ENCODE peak calls at places on chromosomes 7 and 10, in six cellular contexts. R, W, L, X, T and N are unnamed samples.

GRCh38 chr7:20190588-20190987 is 26.6 kb downstream of the MACC1 start:
- DNase-seq in W (no peak), L (no peak), R (no peak), T (no peak), X (no peak), N (no peak)

GRCh38 chr10:93058139-93058538 is 2.5 kb upstream of the CYP26C1 start:
- DNase-seq in R (no peak), W (no peak), T (no peak), L (no peak), X (no peak), N (no peak)

GRCh38 chr10:89235073-89235798 is 16.3 kb downstream of the LIPA start:
- DNase-seq in L (no peak), W (peak), R (no peak), T (peak), X (peak), N (no peak)

GRCh38 chr10:116744163-116744788 is 1.9 kb upstream of the HSPA12A start:
- DNase-seq in W (no peak), T (no peak), L (no peak), X (no peak), R (no peak), N (no peak)

GRCh38 chr10:14598809-14599764 is 175.6 kb downstream of the FAM107B start:
- DNase-seq in X (no peak), T (no peak), R (no peak), W (no peak), L (no peak), N (no peak)

GRCh38 chr10:97689637-97690036 is 2.6 kb upstream of the AVPI1 start:
- DNase-seq in R (peak), X (no peak), L (no peak), W (no peak), T (no peak), N (peak)

GRCh38 chr7:108290344-108291134 is 160.4 kb upstream of the LAMB4 start:
- DNase-seq in L (no peak), R (no peak), X (no peak), W (no peak), T (no peak), N (no peak)

GRCh38 chr7:21941570-21942224 is 4.0 kb downstream of the CDCA7L start:
- DNase-seq in T (no peak), R (no peak), L (no peak), X (no peak), W (no peak), N (peak)

GRCh38 chr7:81407094-81407493 is 362.8 kb downstream of the HGF start:
- DNase-seq in L (no peak), R (peak), X (no peak), T (no peak), W (no peak), N (no peak)

GRCh38 chr7:2572101-2572842 is 13.5 kb downstream of the IQCE start:
- DNase-seq in W (peak), R (no peak), L (no peak), X (no peak), T (no peak), N (no peak)

GRCh38 chr7:108114117-108114841 is 15.9 kb downstream of the LAMB4 start:
- DNase-seq in X (no peak), T (no peak), W (no peak), R (no peak), L (no peak), N (peak)

GRCh38 chr10:71218046-71218832 is 5.9 kb downstream of the UNC5B start:
- DNase-seq in R (no peak), L (no peak), W (peak), X (no peak), T (peak), N (no peak)

GRCh38 chr10:17510242-17510908 is 56.0 kb upstream of the ST8SIA6 start:
- DNase-seq in R (no peak), W (no peak), T (no peak), L (peak), X (no peak), N (peak)

GRCh38 chr10:109978481-109978880 is 29.3 kb upstream of the ADD3 start:
- DNase-seq in T (no peak), X (no peak), L (peak), R (no peak), W (no peak), N (peak)

GRCh38 chr10:375885-376505 is 240.7 kb downstream of the ZMYND11 start:
- DNase-seq in W (no peak), X (no peak), T (no peak), L (no peak), R (no peak), N (no peak)

GRCh38 chr10:123157210-123157609 is 3.0 kb downstream of the BUB3 start:
- DNase-seq in X (no peak), T (no peak), R (no peak), L (no peak), W (no peak), N (no peak)

GRCh38 chr10:95413608-95414007 is 122.8 kb upstream of the PDLIM1 start:
- DNase-seq in L (no peak), X (no peak), T (no peak), R (no peak), W (peak), N (no peak)

GRCh38 chr7:8481096-8481495 is 47.7 kb downstream of the NXPH1 start:
- DNase-seq in T (no peak), W (no peak), R (no peak), X (no peak), L (no peak), N (no peak)

GRCh38 chr7:75937958-75938786 is 23.2 kb downstream of the POR start:
- DNase-seq in X (peak), T (peak), W (peak), R (peak), L (no peak), N (no peak)

GRCh38 chr10:70694410-70695179 is 22.3 kb downstream of the ADAMTS14 start:
- DNase-seq in R (no peak), X (no peak), T (no peak), W (no peak), L (no peak), N (no peak)

GRCh38 chr7:135169141-135169935 is 1.2 kb downstream of the CYREN start:
- DNase-seq in X (no peak), R (no peak), W (no peak), L (no peak), T (no peak), N (peak)

GRCh38 chr7:149610441-149611011 is 112.9 kb upstream of the ZNF746 start:
- DNase-seq in W (no peak), X (no peak), T (no peak), R (no peak), L (no peak), N (no peak)

GRCh38 chr7:50801907-50802306 is 19.2 kb upstream of the GRB10 start:
- DNase-seq in X (no peak), L (no peak), R (no peak), T (no peak), W (no peak), N (no peak)

GRCh38 chr7:136956232-136956631 is 87.8 kb downstream of the CHRM2 start:
- DNase-seq in L (no peak), T (no peak), W (no peak), R (peak), X (no peak), N (no peak)

GRCh38 chr7:121558288-121558687 is 162.2 kb upstream of the FAM3C start:
- DNase-seq in X (no peak), R (no peak), T (no peak), L (no peak), W (no peak), N (no peak)

GRCh38 chr10:78316451-78316931 is 282.8 kb downstream of the RPS24 start:
- DNase-seq in W (no peak), L (no peak), R (peak), X (no peak), T (no peak), N (no peak)

GRCh38 chr10:71217266-71218045 is 5.1 kb downstream of the UNC5B start:
- DNase-seq in L (no peak), W (peak), T (peak), R (no peak), X (no peak), N (no peak)

GRCh38 chr10:71657604-71658348 is 61.8 kb downstream of the C10orf105 start:
- DNase-seq in R (no peak), T (no peak), L (no peak), W (no peak), X (no peak), N (no peak)

GRCh38 chr7:125030756-125031387 is 101.2 kb upstream of the POT1 start:
- DNase-seq in L (no peak), R (no peak), T (no peak), X (no peak), W (no peak), N (no peak)